ENCODE peak calls at places on chromosomes 11 and 22, in five cellular contexts. A, G, Y, R and S are unnamed samples.

GRCh38 chr22:31244044-31244942 is 32.2 kb downstream of the LIMK2 start:
- DNase-seq in A (peak; percentile 80), G (peak; percentile 63), Y (peak; percentile 65), R (no peak), S (peak; percentile 55)

GRCh38 chr11:93831343-93832082 is 18.9 kb downstream of the VSTM5 start:
- DNase-seq in A (no peak), G (no peak), Y (no peak), R (no peak), S (peak; percentile 68)

GRCh38 chr11:42462558-42463310 is 849.1 kb upstream of the API5 start:
- DNase-seq in A (no peak), G (peak; percentile 77), Y (peak; percentile 12), R (no peak), S (no peak)

GRCh38 chr11:396511-396947 is 2.5 kb downstream of the PKP3 start:
- DNase-seq in A (no peak), G (peak; percentile 26), Y (no peak), R (no peak), S (no peak)

GRCh38 chr11:61334434-61335354 is 1.7 kb downstream of the TKFC start:
- DNase-seq in A (peak; percentile 57), G (peak; percentile 40), Y (no peak), R (peak; percentile 32), S (no peak)

GRCh38 chr11:45102361-45102809 is 44.1 kb upstream of the PRDM11 start:
- DNase-seq in A (no peak), G (no peak), Y (no peak), R (no peak), S (no peak)

GRCh38 chr22:29700206-29700948 is 19.4 kb upstream of the CABP7 start:
- DNase-seq in A (peak; percentile 31), G (peak; percentile 16), Y (no peak), R (no peak), S (no peak)

GRCh38 chr11:63563201-63564055 is at the start of gene PLAAT2:
- DNase-seq in A (no peak), G (no peak), Y (no peak), R (no peak), S (no peak)

GRCh38 chr22:21642584-21643448 is 714 bp downstream of the SDF2L1 start:
- DNase-seq in A (peak; percentile 44), G (peak; percentile 45), Y (no peak), R (no peak), S (peak; percentile 44)
- TF ChIP-seq CTCF in A (peak; percentile 62), G (peak; percentile 76), Y (peak; percentile 78), R (peak; percentile 62), S (peak; percentile 68)

DNA sequence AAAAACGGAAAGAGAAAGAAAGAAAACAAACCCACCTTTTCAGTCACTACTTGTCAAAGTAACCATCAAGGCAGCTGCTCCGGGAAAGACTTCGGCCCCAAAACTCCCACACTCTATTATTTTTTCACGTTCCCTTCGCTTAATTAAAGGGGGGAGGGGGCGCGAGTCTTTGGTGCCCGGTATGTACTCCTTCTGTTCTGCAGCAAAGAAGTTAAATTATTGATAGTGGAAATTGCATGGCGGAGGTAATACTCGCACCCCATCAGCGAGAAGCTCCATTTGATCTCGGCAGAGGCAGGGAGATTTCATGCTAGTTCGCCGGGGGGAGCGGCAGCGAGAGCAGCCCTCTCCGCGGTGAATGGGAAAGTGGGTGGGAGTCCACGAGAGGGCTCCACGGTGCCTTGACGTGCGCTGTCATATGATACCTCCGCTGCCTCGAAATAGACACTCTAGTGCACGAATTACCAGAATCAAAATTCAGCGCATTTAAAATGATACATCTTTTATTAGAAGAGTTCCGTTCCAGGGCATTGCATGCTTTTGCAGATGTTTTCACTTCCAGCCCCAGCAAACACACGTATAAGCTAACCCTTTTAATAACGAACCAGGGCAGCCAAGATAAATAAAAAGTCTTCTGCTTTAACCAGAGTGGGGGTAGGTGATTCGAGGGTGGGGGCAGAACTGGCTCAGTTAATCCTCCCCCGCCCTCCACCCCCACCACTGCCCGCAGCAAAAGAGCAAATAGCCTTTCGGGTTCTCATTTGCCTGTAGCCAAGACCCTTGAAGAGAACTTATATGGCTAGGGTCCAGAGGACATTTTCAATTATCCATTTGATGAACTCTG is 1.2 kb upstream of the BDNF start:
- DNase-seq in A (peak; percentile 89), G (peak; percentile 74), Y (no peak), R (no peak), S (peak; percentile 30)
- TF ChIP-seq CTCF in A (peak; percentile 56), G (peak; percentile 72), Y (peak; percentile 37), R (peak; percentile 36), S (no peak)

GRCh38 chr11:1419811-1420210 is 30.1 kb downstream of the BRSK2 start:
- DNase-seq in A (no peak), G (no peak), Y (no peak), R (no peak), S (no peak)

GRCh38 chr11:1412377-1413095 is 22.8 kb downstream of the BRSK2 start:
- DNase-seq in A (no peak), G (no peak), Y (no peak), R (no peak), S (no peak)

GRCh38 chr11:1411301-1411700 is 21.6 kb downstream of the BRSK2 start:
- DNase-seq in A (no peak), G (no peak), Y (no peak), R (no peak), S (no peak)

GRCh38 chr11:1414650-1415049 is 24.9 kb downstream of the BRSK2 start:
- DNase-seq in A (no peak), G (no peak), Y (no peak), R (no peak), S (no peak)

DNA sequence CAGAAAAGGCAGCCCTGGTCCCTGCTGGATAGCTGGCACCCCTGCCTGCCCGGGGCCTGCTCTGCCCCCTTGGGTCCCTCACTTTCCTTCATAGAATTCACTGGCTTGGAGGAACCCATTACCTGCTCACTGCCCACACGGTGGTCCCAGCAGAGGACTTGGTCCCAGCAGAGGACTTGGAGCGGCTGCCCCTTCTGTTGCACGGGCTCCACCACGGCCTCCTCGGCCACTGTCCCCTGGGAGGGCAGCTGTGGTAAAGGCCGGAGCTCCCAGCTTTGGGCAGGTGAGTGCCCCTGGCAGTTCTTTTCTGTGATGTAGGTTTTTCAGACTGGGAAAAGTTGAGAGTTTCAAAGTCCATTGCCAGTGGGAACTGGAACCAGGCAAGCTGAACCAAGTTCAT is 25.9 kb downstream of the BRSK2 start:
- DNase-seq in A (no peak), G (no peak), Y (no peak), R (no peak), S (no peak)
- TF ChIP-seq CTCF in A (no peak), G (no peak), Y (no peak), R (no peak), S (no peak)

DNA sequence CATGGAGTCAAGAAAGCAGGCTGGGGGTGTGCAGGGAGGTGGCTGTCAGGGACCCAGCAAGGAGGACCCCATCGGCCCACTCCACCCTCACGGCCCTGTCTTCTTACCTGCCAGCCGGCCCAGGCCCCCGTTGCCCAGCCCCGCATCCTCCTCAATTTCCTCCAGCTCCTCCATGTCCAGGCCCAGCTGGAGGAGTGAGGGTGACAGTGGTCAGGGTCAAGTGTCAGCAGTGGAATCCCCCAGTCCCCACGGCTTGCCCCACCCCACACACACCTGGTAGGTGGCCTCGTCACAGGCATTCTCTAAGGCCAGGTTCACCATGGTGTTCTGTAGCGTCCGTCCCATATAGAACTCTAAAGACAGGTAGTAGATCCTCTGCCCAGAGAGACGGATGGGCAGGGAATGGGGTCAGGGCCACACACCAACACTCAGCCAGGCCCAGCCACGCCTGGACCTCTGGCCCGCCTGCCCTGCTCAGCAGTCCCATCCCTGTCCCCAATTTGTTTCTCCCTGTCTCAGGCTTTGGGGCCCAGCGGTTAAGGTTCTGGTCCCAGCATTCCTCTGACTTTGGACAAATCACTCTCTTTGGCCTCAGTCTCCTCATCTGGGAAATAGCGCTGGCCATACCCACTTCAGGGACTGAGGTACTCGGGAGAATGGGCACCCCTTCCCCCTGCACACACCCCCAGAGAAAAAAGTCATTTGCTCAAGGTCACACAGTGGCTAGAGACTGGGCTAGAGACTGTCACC is 1.3 kb downstream of the PYGM start:
- DNase-seq in A (no peak), G (no peak), Y (no peak), R (no peak), S (no peak)
- TF ChIP-seq CTCF in A (no peak), G (no peak), Y (no peak), R (no peak), S (no peak)

DNA sequence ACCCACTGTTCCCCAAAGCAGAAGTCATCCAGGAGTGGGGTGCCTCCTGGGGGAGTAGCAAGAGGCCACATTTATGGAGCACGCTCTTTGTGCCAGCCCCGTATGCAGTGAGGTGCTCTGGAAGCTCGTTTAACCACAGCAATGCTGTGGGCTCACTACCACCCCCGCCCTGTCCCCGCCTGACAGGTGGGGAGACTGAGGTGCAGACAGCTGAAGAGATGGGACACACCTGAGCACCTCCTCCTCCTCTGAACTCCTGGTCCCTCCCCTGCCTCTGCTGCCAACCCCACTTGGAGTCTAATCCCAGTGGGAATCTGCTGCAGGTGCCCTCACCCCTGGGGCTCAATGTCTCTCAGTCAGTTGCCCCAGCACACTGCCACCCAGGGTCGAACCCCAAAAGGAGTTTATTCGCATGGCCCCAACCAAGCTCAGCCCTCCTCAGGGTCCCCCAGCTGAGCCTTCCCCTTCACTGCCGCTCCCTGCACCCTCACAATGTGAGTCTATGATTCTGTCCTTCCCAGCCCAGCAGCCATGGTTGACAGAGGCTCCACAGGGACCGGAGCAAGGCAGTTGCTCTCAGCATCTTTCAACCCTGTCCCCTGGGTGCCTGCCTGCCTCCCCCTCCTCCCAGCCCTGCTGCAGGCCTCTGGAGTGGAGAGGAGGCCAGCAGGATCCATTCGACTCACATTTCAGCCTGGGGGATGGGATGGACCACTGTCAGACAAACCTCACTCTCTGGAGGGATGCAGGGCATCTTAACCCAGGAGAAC is 13.3 kb upstream of the BCR start:
- DNase-seq in A (no peak), G (no peak), Y (no peak), R (no peak), S (no peak)
- TF ChIP-seq CTCF in A (no peak), G (no peak), Y (no peak), R (no peak), S (no peak)

GRCh38 chr11:57667065-57667714 is 724 bp upstream of the ZDHHC5 start:
- DNase-seq in A (peak; percentile 99), G (peak; percentile 98), Y (peak; percentile 96), R (peak; percentile 97), S (peak; percentile 98)
- TF ChIP-seq CTCF in A (no peak), G (no peak), Y (no peak), R (no peak), S (no peak)

DNA sequence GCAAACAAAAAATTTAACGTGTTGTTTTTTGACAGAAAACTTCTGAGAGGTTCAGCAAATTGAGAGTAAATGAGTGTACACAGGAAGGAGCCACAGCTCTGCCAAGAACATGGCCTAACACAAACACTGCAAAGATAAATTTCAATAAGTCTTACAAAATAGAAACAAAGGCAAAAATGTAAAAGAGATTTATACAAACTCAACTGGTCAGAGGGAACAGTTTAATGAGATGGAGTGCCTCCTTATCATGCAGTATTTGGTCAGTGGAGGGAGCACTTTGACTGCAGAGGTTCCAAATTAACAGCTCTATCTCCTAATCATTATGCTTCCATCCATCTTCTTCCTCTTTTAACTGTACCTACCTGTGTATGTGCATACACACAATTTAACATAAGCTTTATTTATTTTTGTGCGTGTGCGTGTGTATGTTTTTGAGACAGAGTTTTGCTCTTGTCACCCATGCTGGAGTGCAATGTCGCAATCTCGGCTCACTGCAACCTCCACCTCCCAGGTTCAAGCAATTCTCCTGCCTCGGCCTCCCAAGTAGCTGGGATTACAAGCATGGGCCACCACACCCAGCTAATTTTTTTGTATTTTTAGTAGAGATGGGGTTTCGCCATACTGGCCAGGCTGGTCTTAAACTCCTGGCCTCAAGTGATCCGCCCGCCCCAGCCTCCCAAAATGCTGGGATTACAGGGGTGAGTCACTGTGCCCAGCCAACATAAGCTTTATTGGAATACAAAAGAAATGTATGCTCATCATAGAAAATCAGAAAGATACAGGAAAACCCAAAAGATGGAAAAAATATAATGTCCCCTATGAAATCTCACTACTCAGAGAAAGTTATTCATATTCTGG is 111.9 kb downstream of the MRTFA start:
- DNase-seq in A (peak; percentile 54), G (no peak), Y (no peak), R (no peak), S (peak; percentile 60)
- TF ChIP-seq CTCF in A (peak; percentile 49), G (peak; percentile 57), Y (peak; percentile 19), R (peak; percentile 28), S (peak; percentile 29)